ENCODE peak calls at places on chromosomes 12 and 14, in ten cellular contexts. One of them, this sample, is unnamed.

GRCh38 chr14:104228716-104229620 is 90.6 kb downstream of the KIF26A start:
- DNase-seq in uterus: no peak
- DNase-seq in RWPE2: no peak
- DNase-seq in upper lobe of left lung: peak; percentile 61
- DNase-seq in lung: no peak
- DNase-seq in heart left ventricle: no peak
- DNase-seq in tibial artery: no peak
- DNase-seq in pancreas: no peak
- DNase-seq in upper lobe of right lung: no peak
- DNase-seq in tibial nerve: no peak
- DNase-seq in this sample: no peak

GRCh38 chr12:15837141-15837781 is 44.9 kb upstream of the STRAP start:
- DNase-seq in tibial nerve: no peak
- DNase-seq in RWPE2: no peak
- DNase-seq in uterus: no peak
- DNase-seq in heart left ventricle: no peak
- DNase-seq in lung: no peak
- DNase-seq in pancreas: no peak
- DNase-seq in upper lobe of right lung: no peak
- DNase-seq in upper lobe of left lung: no peak
- DNase-seq in tibial artery: no peak
- DNase-seq in this sample: no peak

GRCh38 chr12:51389302-51389999 is 1.8 kb downstream of the GALNT6 start:
- DNase-seq in uterus: no peak
- DNase-seq in upper lobe of right lung: no peak
- DNase-seq in tibial artery: no peak
- DNase-seq in tibial nerve: no peak
- DNase-seq in lung: no peak
- DNase-seq in heart left ventricle: no peak
- DNase-seq in RWPE2: no peak
- DNase-seq in pancreas: no peak
- DNase-seq in upper lobe of left lung: no peak
- DNase-seq in this sample: no peak

GRCh38 chr12:113187588-113187987 is 2.1 kb downstream of the RITA1 start:
- DNase-seq in upper lobe of left lung: no peak
- DNase-seq in tibial nerve: no peak
- DNase-seq in upper lobe of right lung: no peak
- DNase-seq in pancreas: no peak
- DNase-seq in RWPE2: no peak
- DNase-seq in heart left ventricle: no peak
- DNase-seq in lung: no peak
- DNase-seq in uterus: no peak
- DNase-seq in tibial artery: no peak
- DNase-seq in this sample: no peak

GRCh38 chr12:123091756-123092155 is 59.1 kb downstream of the PITPNM2 start:
- DNase-seq in tibial nerve: no peak
- DNase-seq in lung: no peak
- DNase-seq in upper lobe of left lung: no peak
- DNase-seq in uterus: no peak
- DNase-seq in pancreas: no peak
- DNase-seq in heart left ventricle: no peak
- DNase-seq in tibial artery: no peak
- DNase-seq in RWPE2: no peak
- DNase-seq in upper lobe of right lung: no peak
- DNase-seq in this sample: no peak

GRCh38 chr12:117343296-117343695 is 18.1 kb downstream of the NOS1 start:
- DNase-seq in pancreas: no peak
- DNase-seq in uterus: no peak
- DNase-seq in tibial artery: no peak
- DNase-seq in upper lobe of right lung: no peak
- DNase-seq in heart left ventricle: no peak
- DNase-seq in RWPE2: no peak
- DNase-seq in lung: no peak
- DNase-seq in upper lobe of left lung: no peak
- DNase-seq in tibial nerve: no peak
- DNase-seq in this sample: no peak

GRCh38 chr12:6135071-6135470 is 10.6 kb upstream of the VWF start:
- DNase-seq in tibial artery: no peak
- DNase-seq in heart left ventricle: no peak
- DNase-seq in pancreas: no peak
- DNase-seq in upper lobe of left lung: no peak
- DNase-seq in uterus: no peak
- DNase-seq in RWPE2: no peak
- DNase-seq in upper lobe of right lung: no peak
- DNase-seq in lung: no peak
- DNase-seq in tibial nerve: no peak
- DNase-seq in this sample: no peak

GRCh38 chr12:52300796-52301691 is 9.7 kb upstream of the KRT81 start:
- DNase-seq in heart left ventricle: no peak
- DNase-seq in tibial nerve: no peak
- DNase-seq in tibial artery: no peak
- DNase-seq in lung: no peak
- DNase-seq in pancreas: no peak
- DNase-seq in uterus: no peak
- DNase-seq in RWPE2: no peak
- DNase-seq in upper lobe of right lung: no peak
- DNase-seq in upper lobe of left lung: no peak
- DNase-seq in this sample: no peak

GRCh38 chr14:39246618-39247017 is 12.9 kb downstream of the MIA2 start:
- DNase-seq in upper lobe of right lung: no peak
- DNase-seq in uterus: no peak
- DNase-seq in tibial nerve: no peak
- DNase-seq in pancreas: no peak
- DNase-seq in tibial artery: no peak
- DNase-seq in RWPE2: no peak
- DNase-seq in lung: no peak
- DNase-seq in upper lobe of left lung: no peak
- DNase-seq in heart left ventricle: no peak
- DNase-seq in this sample: no peak

GRCh38 chr12:75876843-75877587 is 154.6 kb downstream of the PHLDA1 start:
- DNase-seq in tibial nerve: no peak
- DNase-seq in uterus: no peak
- DNase-seq in upper lobe of right lung: no peak
- DNase-seq in RWPE2: no peak
- DNase-seq in pancreas: no peak
- DNase-seq in heart left ventricle: no peak
- DNase-seq in upper lobe of left lung: no peak
- DNase-seq in tibial artery: no peak
- DNase-seq in lung: no peak
- DNase-seq in this sample: no peak

GRCh38 chr12:93127582-93128331 is 198.7 kb upstream of the EEA1 start:
- DNase-seq in upper lobe of left lung: no peak
- DNase-seq in tibial nerve: peak; percentile 74
- DNase-seq in pancreas: peak; percentile 70
- DNase-seq in upper lobe of right lung: peak; percentile 73
- DNase-seq in uterus: peak; percentile 27
- DNase-seq in lung: peak; percentile 81
- DNase-seq in RWPE2: no peak
- DNase-seq in heart left ventricle: peak; percentile 89
- DNase-seq in tibial artery: peak; percentile 84
- DNase-seq in this sample: no peak

GRCh38 chr12:69844416-69844815 is 19.4 kb downstream of the MYRFL start:
- DNase-seq in heart left ventricle: no peak
- DNase-seq in uterus: no peak
- DNase-seq in lung: no peak
- DNase-seq in RWPE2: no peak
- DNase-seq in tibial artery: no peak
- DNase-seq in upper lobe of right lung: no peak
- DNase-seq in tibial nerve: no peak
- DNase-seq in upper lobe of left lung: peak; percentile 73
- DNase-seq in pancreas: no peak
- DNase-seq in this sample: no peak

DNA sequence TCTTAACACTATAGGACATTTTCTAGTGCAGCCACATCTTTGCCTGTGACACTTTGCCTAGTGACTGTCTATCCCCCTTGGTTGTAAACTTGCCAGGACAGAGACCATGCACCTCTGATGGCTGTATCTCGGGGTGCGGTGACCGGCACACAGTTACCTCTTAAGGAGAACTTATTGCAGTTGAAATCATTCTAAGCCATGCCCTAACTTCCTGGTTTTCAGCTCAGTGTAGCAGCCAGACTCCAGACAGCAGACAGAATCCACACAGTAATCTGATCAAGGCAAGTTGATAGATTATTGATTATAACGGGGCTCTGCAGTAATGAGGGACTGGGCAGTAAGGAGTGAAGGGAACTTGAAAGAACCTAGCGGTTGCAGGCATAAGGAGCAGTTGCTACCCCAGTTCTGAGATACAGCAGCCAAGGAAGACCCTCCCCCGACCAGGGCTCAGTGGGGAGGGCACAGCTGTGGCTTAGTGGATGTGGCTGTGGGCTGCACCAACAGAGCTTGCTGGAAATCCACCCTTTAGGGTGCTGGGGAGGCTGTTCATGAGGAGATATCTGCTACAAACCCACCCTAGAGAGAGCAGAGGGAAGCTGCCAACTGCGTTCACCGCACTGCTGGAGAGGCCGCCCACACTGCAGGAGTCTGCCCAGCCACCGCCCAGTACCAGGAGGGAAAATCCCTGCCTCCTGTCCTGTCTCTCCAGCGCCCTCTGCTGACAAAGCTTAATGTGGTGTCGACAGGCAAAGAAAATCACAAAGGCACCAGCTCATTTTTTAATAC is 58.2 kb upstream of the BEGAIN start:
- DNase-seq in lung: peak; percentile 89
- DNase-seq in pancreas: peak; percentile 91
- DNase-seq in upper lobe of right lung: peak; percentile 92
- DNase-seq in heart left ventricle: peak; percentile 88
- DNase-seq in RWPE2: peak; percentile 90
- DNase-seq in uterus: peak; percentile 57
- DNase-seq in upper lobe of left lung: peak; percentile 69
- DNase-seq in tibial artery: peak; percentile 84
- DNase-seq in tibial nerve: peak; percentile 96
- DNase-seq in this sample: peak; percentile 74
- H3K27ac ChIP-seq in lung: no peak overlapping the region
- H3K27ac ChIP-seq in pancreas: no peak overlapping the region
- H3K27ac ChIP-seq in upper lobe of right lung: no peak overlapping the region
- H3K27ac ChIP-seq in heart left ventricle: no peak overlapping the region
- H3K27ac ChIP-seq in RWPE2: no peak overlapping the region
- H3K27ac ChIP-seq in uterus: no peak overlapping the region
- H3K27ac ChIP-seq in upper lobe of left lung: no peak overlapping the region
- H3K27ac ChIP-seq in tibial artery: no peak overlapping the region
- H3K27ac ChIP-seq in tibial nerve: no peak overlapping the region
- H3K27ac ChIP-seq in this sample: no peak overlapping the region

GRCh38 chr14:77654001-77654431 is 37.6 kb upstream of the SPTLC2 start:
- DNase-seq in upper lobe of right lung: no peak
- DNase-seq in lung: no peak
- DNase-seq in pancreas: no peak
- DNase-seq in tibial nerve: no peak
- DNase-seq in RWPE2: no peak
- DNase-seq in upper lobe of left lung: no peak
- DNase-seq in uterus: no peak
- DNase-seq in tibial artery: no peak
- DNase-seq in heart left ventricle: no peak
- DNase-seq in this sample: no peak

GRCh38 chr14:77649326-77649725 is 32.9 kb upstream of the SPTLC2 start:
- DNase-seq in pancreas: no peak
- DNase-seq in RWPE2: no peak
- DNase-seq in heart left ventricle: no peak
- DNase-seq in upper lobe of left lung: no peak
- DNase-seq in upper lobe of right lung: no peak
- DNase-seq in tibial nerve: no peak
- DNase-seq in lung: no peak
- DNase-seq in uterus: no peak
- DNase-seq in tibial artery: no peak
- DNase-seq in this sample: no peak

GRCh38 chr14:77657244-77657643 is 40.8 kb upstream of the SPTLC2 start:
- DNase-seq in tibial artery: no peak
- DNase-seq in pancreas: no peak
- DNase-seq in tibial nerve: no peak
- DNase-seq in lung: no peak
- DNase-seq in upper lobe of right lung: no peak
- DNase-seq in heart left ventricle: no peak
- DNase-seq in upper lobe of left lung: no peak
- DNase-seq in RWPE2: no peak
- DNase-seq in uterus: no peak
- DNase-seq in this sample: no peak

GRCh38 chr14:77648520-77649200 is 32.2 kb upstream of the SPTLC2 start:
- DNase-seq in tibial nerve: no peak
- DNase-seq in RWPE2: no peak
- DNase-seq in upper lobe of left lung: no peak
- DNase-seq in tibial artery: no peak
- DNase-seq in pancreas: no peak
- DNase-seq in upper lobe of right lung: no peak
- DNase-seq in lung: no peak
- DNase-seq in uterus: no peak
- DNase-seq in heart left ventricle: no peak
- DNase-seq in this sample: no peak

GRCh38 chr14:77653473-77653872 is 37.0 kb upstream of the SPTLC2 start:
- DNase-seq in upper lobe of right lung: no peak
- DNase-seq in heart left ventricle: no peak
- DNase-seq in upper lobe of left lung: no peak
- DNase-seq in pancreas: no peak
- DNase-seq in uterus: no peak
- DNase-seq in tibial nerve: no peak
- DNase-seq in RWPE2: no peak
- DNase-seq in lung: no peak
- DNase-seq in tibial artery: no peak
- DNase-seq in this sample: no peak
- TF ChIP-seq CTCF in upper lobe of right lung: peak; percentile 19
- TF ChIP-seq CTCF in heart left ventricle: no peak
- TF ChIP-seq CTCF in upper lobe of left lung: no peak
- TF ChIP-seq CTCF in pancreas: no peak
- TF ChIP-seq CTCF in uterus: no peak
- TF ChIP-seq CTCF in tibial nerve: no peak
- TF ChIP-seq CTCF in RWPE2: peak; percentile 16
- TF ChIP-seq CTCF in lung: no peak
- TF ChIP-seq CTCF in tibial artery: no peak
- TF ChIP-seq CTCF in this sample: no peak

GRCh38 chr12:89848732-89849131 is 140.1 kb upstream of the ATP2B1 start:
- DNase-seq in RWPE2: no peak
- DNase-seq in heart left ventricle: peak; percentile 54
- DNase-seq in tibial nerve: no peak
- DNase-seq in pancreas: no peak
- DNase-seq in uterus: no peak
- DNase-seq in lung: no peak
- DNase-seq in upper lobe of right lung: no peak
- DNase-seq in tibial artery: no peak
- DNase-seq in upper lobe of left lung: peak; percentile 15
- DNase-seq in this sample: no peak
- H3K27ac ChIP-seq in RWPE2: no peak overlapping the region
- H3K27ac ChIP-seq in heart left ventricle: no peak overlapping the region
- H3K27ac ChIP-seq in tibial nerve: no peak overlapping the region
- H3K27ac ChIP-seq in pancreas: no peak overlapping the region
- H3K27ac ChIP-seq in uterus: no peak overlapping the region
- H3K27ac ChIP-seq in lung: no peak overlapping the region
- H3K27ac ChIP-seq in upper lobe of right lung: no peak overlapping the region
- H3K27ac ChIP-seq in tibial artery: no peak overlapping the region
- H3K27ac ChIP-seq in upper lobe of left lung: no peak overlapping the region
- H3K27ac ChIP-seq in this sample: no peak overlapping the region

DNA sequence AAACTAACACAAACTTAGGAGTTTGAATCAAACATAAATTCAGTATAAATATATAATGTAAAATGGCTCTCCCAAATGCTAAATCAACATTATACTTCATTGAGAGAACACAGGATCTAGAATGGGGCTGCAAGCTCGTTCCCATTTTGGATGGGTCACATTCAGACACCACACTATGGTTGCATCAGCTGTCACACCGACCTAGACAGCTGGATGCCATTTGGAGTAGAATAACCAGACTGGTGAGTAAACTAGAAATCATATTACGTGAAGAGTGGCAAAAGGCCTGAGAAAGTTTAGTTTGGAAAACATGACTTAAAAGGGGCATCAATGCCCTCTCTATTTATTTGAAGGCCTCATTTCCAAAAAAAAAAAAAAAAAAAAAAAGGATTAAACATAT is 430.4 kb downstream of the NPAS3 start:
- DNase-seq in heart left ventricle: no peak
- DNase-seq in upper lobe of left lung: no peak
- DNase-seq in tibial artery: no peak
- DNase-seq in tibial nerve: no peak
- DNase-seq in pancreas: no peak
- DNase-seq in RWPE2: no peak
- DNase-seq in uterus: no peak
- DNase-seq in lung: no peak
- DNase-seq in upper lobe of right lung: no peak
- DNase-seq in this sample: no peak
- TF ChIP-seq CTCF in heart left ventricle: no peak
- TF ChIP-seq CTCF in upper lobe of left lung: no peak
- TF ChIP-seq CTCF in tibial artery: no peak
- TF ChIP-seq CTCF in tibial nerve: no peak
- TF ChIP-seq CTCF in pancreas: no peak
- TF ChIP-seq CTCF in RWPE2: no peak
- TF ChIP-seq CTCF in uterus: no peak
- TF ChIP-seq CTCF in lung: no peak
- TF ChIP-seq CTCF in upper lobe of right lung: no peak
- TF ChIP-seq CTCF in this sample: no peak